ENCODE peak calls at places on chromosomes 1 and 21, in seven cellular contexts. One of them, this sample, is unnamed.
A peak's percentile ranks its signal among the peaks of the same experiment; 100 is the strongest.

GRCh38 chr1:240499012-240499411 is 112.9 kb downstream of the GREM2 start:
- DNase-seq in H7: no peak
- DNase-seq in stimulated activated CD8-positive, alpha-beta memory T cell treated with anti-CD3 and anti-CD28 coated beads, Interleukin-15, amount 100 ng/mL, for 1 hour: no peak
- DNase-seq in naive thymus-derived CD8-positive, alpha-beta T cell: no peak
- DNase-seq in activated T-cell treated with anti-CD3 and anti-CD28 coated beads for 1 hour: no peak
- DNase-seq in AML-193: peak; percentile 20
- DNase-seq in activated CD4-positive, CD25-positive, alpha-beta regulatory T cell: no peak
- DNase-seq in this sample: peak; percentile 62

GRCh38 chr1:169985757-169986156 is 88.7 kb downstream of the KIFAP3 start:
- DNase-seq in H7: no peak
- DNase-seq in stimulated activated CD8-positive, alpha-beta memory T cell treated with anti-CD3 and anti-CD28 coated beads, Interleukin-15, amount 100 ng/mL, for 1 hour: no peak
- DNase-seq in naive thymus-derived CD8-positive, alpha-beta T cell: no peak
- DNase-seq in activated T-cell treated with anti-CD3 and anti-CD28 coated beads for 1 hour: no peak
- DNase-seq in AML-193: no peak
- DNase-seq in activated CD4-positive, CD25-positive, alpha-beta regulatory T cell: no peak
- DNase-seq in this sample: no peak

GRCh38 chr1:230136453-230137327 is 69.7 kb downstream of the GALNT2 start:
- DNase-seq in H7: no peak
- DNase-seq in stimulated activated CD8-positive, alpha-beta memory T cell treated with anti-CD3 and anti-CD28 coated beads, Interleukin-15, amount 100 ng/mL, for 1 hour: no peak
- DNase-seq in naive thymus-derived CD8-positive, alpha-beta T cell: no peak
- DNase-seq in activated T-cell treated with anti-CD3 and anti-CD28 coated beads for 1 hour: no peak
- DNase-seq in AML-193: no peak
- DNase-seq in activated CD4-positive, CD25-positive, alpha-beta regulatory T cell: no peak
- DNase-seq in this sample: no peak

GRCh38 chr1:150696590-150696989 is 364 bp downstream of the GOLPH3L start:
- DNase-seq in H7: peak; percentile 22
- DNase-seq in stimulated activated CD8-positive, alpha-beta memory T cell treated with anti-CD3 and anti-CD28 coated beads, Interleukin-15, amount 100 ng/mL, for 1 hour: no peak
- DNase-seq in naive thymus-derived CD8-positive, alpha-beta T cell: no peak
- DNase-seq in activated T-cell treated with anti-CD3 and anti-CD28 coated beads for 1 hour: no peak
- DNase-seq in AML-193: no peak
- DNase-seq in activated CD4-positive, CD25-positive, alpha-beta regulatory T cell: no peak
- DNase-seq in this sample: no peak

GRCh38 chr1:170881268-170882265 is 53.8 kb upstream of the MROH9 start:
- DNase-seq in H7: no peak
- DNase-seq in stimulated activated CD8-positive, alpha-beta memory T cell treated with anti-CD3 and anti-CD28 coated beads, Interleukin-15, amount 100 ng/mL, for 1 hour: no peak
- DNase-seq in naive thymus-derived CD8-positive, alpha-beta T cell: no peak
- DNase-seq in activated T-cell treated with anti-CD3 and anti-CD28 coated beads for 1 hour: no peak
- DNase-seq in AML-193: no peak
- DNase-seq in activated CD4-positive, CD25-positive, alpha-beta regulatory T cell: no peak
- DNase-seq in this sample: no peak

GRCh38 chr21:29175408-29176147 is 45.1 kb downstream of the MAP3K7CL start:
- DNase-seq in H7: no peak
- DNase-seq in stimulated activated CD8-positive, alpha-beta memory T cell treated with anti-CD3 and anti-CD28 coated beads, Interleukin-15, amount 100 ng/mL, for 1 hour: no peak
- DNase-seq in naive thymus-derived CD8-positive, alpha-beta T cell: no peak
- DNase-seq in activated T-cell treated with anti-CD3 and anti-CD28 coated beads for 1 hour: no peak
- DNase-seq in AML-193: no peak
- DNase-seq in activated CD4-positive, CD25-positive, alpha-beta regulatory T cell: no peak
- DNase-seq in this sample: no peak

GRCh38 chr1:201059401-201059800 is 35.9 kb upstream of the KIF21B start:
- DNase-seq in H7: peak; percentile 78
- DNase-seq in stimulated activated CD8-positive, alpha-beta memory T cell treated with anti-CD3 and anti-CD28 coated beads, Interleukin-15, amount 100 ng/mL, for 1 hour: no peak
- DNase-seq in naive thymus-derived CD8-positive, alpha-beta T cell: no peak
- DNase-seq in activated T-cell treated with anti-CD3 and anti-CD28 coated beads for 1 hour: no peak
- DNase-seq in AML-193: no peak
- DNase-seq in activated CD4-positive, CD25-positive, alpha-beta regulatory T cell: no peak
- DNase-seq in this sample: no peak

GRCh38 chr21:42148097-42148496 is 70.8 kb upstream of the ABCG1 start:
- DNase-seq in H7: no peak
- DNase-seq in stimulated activated CD8-positive, alpha-beta memory T cell treated with anti-CD3 and anti-CD28 coated beads, Interleukin-15, amount 100 ng/mL, for 1 hour: no peak
- DNase-seq in naive thymus-derived CD8-positive, alpha-beta T cell: no peak
- DNase-seq in activated T-cell treated with anti-CD3 and anti-CD28 coated beads for 1 hour: no peak
- DNase-seq in AML-193: no peak
- DNase-seq in activated CD4-positive, CD25-positive, alpha-beta regulatory T cell: no peak
- DNase-seq in this sample: no peak

GRCh38 chr1:94721240-94721639 is 98.9 kb upstream of the SLC44A3 start:
- DNase-seq in H7: no peak
- DNase-seq in stimulated activated CD8-positive, alpha-beta memory T cell treated with anti-CD3 and anti-CD28 coated beads, Interleukin-15, amount 100 ng/mL, for 1 hour: no peak
- DNase-seq in naive thymus-derived CD8-positive, alpha-beta T cell: no peak
- DNase-seq in activated T-cell treated with anti-CD3 and anti-CD28 coated beads for 1 hour: no peak
- DNase-seq in AML-193: peak; percentile 96
- DNase-seq in activated CD4-positive, CD25-positive, alpha-beta regulatory T cell: no peak
- DNase-seq in this sample: no peak

GRCh38 chr1:74468982-74469603 is 43.3 kb downstream of the LRRC53 start:
- DNase-seq in H7: peak; percentile 48
- DNase-seq in stimulated activated CD8-positive, alpha-beta memory T cell treated with anti-CD3 and anti-CD28 coated beads, Interleukin-15, amount 100 ng/mL, for 1 hour: no peak
- DNase-seq in naive thymus-derived CD8-positive, alpha-beta T cell: no peak
- DNase-seq in activated T-cell treated with anti-CD3 and anti-CD28 coated beads for 1 hour: no peak
- DNase-seq in AML-193: peak; percentile 4
- DNase-seq in activated CD4-positive, CD25-positive, alpha-beta regulatory T cell: no peak
- DNase-seq in this sample: no peak